ENCODE peak calls at places on chromosomes 1 and 21, in five cellular contexts. T is HL-60, Z is T-cell, W is KG1, J is fibroblast of pulmonary artery. K is an unnamed sample.

GRCh38 chr1:59564192-59564891 is 250.4 kb upstream of the HOOK1 start:
- DNase-seq in J (peak; percentile 31), Z (no peak), T (no peak), W (no peak), K (no peak)

GRCh38 chr1:198179556-198179981 is 22.8 kb downstream of the NEK7 start:
- DNase-seq in T (no peak), W (peak; percentile 54), J (no peak), Z (no peak), K (peak; percentile 61)

GRCh38 chr1:36300526-36300925 is 5.6 kb upstream of the SH3D21 start:
- DNase-seq in Z (no peak), T (no peak), J (no peak), W (no peak), K (peak; percentile 41)

GRCh38 chr21:39461419-39461818 is 9.6 kb downstream of the SH3BGR start:
- DNase-seq in J (no peak), T (no peak), Z (no peak), W (no peak), K (no peak)

GRCh38 chr1:59779949-59780348 is 34.8 kb upstream of the HOOK1 start:
- DNase-seq in J (no peak), T (no peak), W (no peak), Z (no peak), K (no peak)

GRCh38 chr1:92366045-92366405 is 67.2 kb downstream of the RPAP2 start:
- DNase-seq in J (no peak), T (no peak), Z (no peak), W (no peak), K (no peak)

GRCh38 chr1:93735722-93736121 is 54.1 kb upstream of the BCAR3 start:
- DNase-seq in Z (no peak), T (no peak), W (no peak), J (peak; percentile 76), K (peak; percentile 87)

GRCh38 chr1:180291004-180291403 is 60.9 kb downstream of the LHX4 start:
- DNase-seq in J (peak; percentile 47), T (no peak), W (no peak), Z (no peak), K (peak; percentile 51)

GRCh38 chr1:240797050-240797449 is 185.1 kb upstream of the GREM2 start:
- DNase-seq in J (no peak), Z (no peak), W (no peak), T (no peak), K (peak; percentile 58)

GRCh38 chr1:206141996-206142395 is 24.8 kb upstream of the AVPR1B start:
- DNase-seq in Z (no peak), W (no peak), T (no peak), J (no peak), K (no peak)

GRCh38 chr21:27314096-27314495 is 347.2 kb upstream of the ADAMTS5 start:
- DNase-seq in Z (no peak), J (no peak), T (no peak), W (no peak), K (no peak)

GRCh38 chr1:200336111-200336845 is 73.6 kb downstream of the ZNF281 start:
- DNase-seq in T (no peak), Z (no peak), J (peak; percentile 68), W (no peak), K (peak; percentile 76)

GRCh38 chr1:115557715-115558114 is 84.1 kb upstream of the VANGL1 start:
- DNase-seq in J (no peak), W (no peak), T (no peak), Z (no peak), K (no peak)

GRCh38 chr1:234617135-234617985 is 7.4 kb upstream of the IRF2BP2 start:
- DNase-seq in T (no peak), W (peak; percentile 59), Z (no peak), J (peak; percentile 52), K (peak; percentile 51)

GRCh38 chr1:11143907-11144306 is 44.2 kb upstream of the EXOSC10 start:
- DNase-seq in Z (no peak), T (no peak), W (no peak), J (no peak), K (no peak)

GRCh38 chr1:226498690-226499008 is 49.9 kb upstream of the STUM start:
- DNase-seq in J (no peak), W (no peak), T (no peak), Z (no peak), K (no peak)

GRCh38 chr1:69409731-69410456 is 157.8 kb upstream of the LRRC7 start:
- DNase-seq in T (no peak), Z (no peak), J (no peak), W (no peak), K (no peak)

GRCh38 chr1:156517746-156518145 is 17.2 kb upstream of the MEF2D start:
- DNase-seq in T (no peak), W (no peak), J (no peak), Z (no peak), K (no peak)

GRCh38 chr1:30405081-30405480 is 318.3 kb downstream of the MATN1 start:
- DNase-seq in Z (no peak), T (no peak), J (no peak), W (no peak), K (no peak)

GRCh38 chr1:185679220-185679619 is 55.0 kb upstream of the HMCN1 start:
- DNase-seq in T (no peak), Z (no peak), W (no peak), J (peak; percentile 22), K (no peak)

GRCh38 chr1:196306421-196306820 is 301.8 kb downstream of the KCNT2 start:
- DNase-seq in J (no peak), T (no peak), W (no peak), Z (no peak), K (no peak)

GRCh38 chr1:31576743-31577455 is 584 bp downstream of the TINAGL1 start:
- DNase-seq in J (no peak), T (no peak), Z (no peak), W (no peak), K (no peak)

GRCh38 chr1:185813401-185813979 is 79.3 kb downstream of the HMCN1 start:
- DNase-seq in T (no peak), W (no peak), J (peak; percentile 85), Z (no peak), K (peak; percentile 68)

GRCh38 chr1:38235705-38236104 is 189.1 kb upstream of the POU3F1 start:
- DNase-seq in T (no peak), Z (no peak), W (no peak), J (peak; percentile 8), K (peak; percentile 65)

GRCh38 chr21:38993561-38993960 is 187.8 kb downstream of the ETS2 start:
- DNase-seq in Z (no peak), J (peak; percentile 98), T (no peak), W (no peak), K (peak; percentile 91)

GRCh38 chr1:159200759-159201158 is 3.9 kb upstream of the ACKR1 start:
- DNase-seq in Z (no peak), T (no peak), W (no peak), J (no peak), K (no peak)

GRCh38 chr1:226419284-226419683 is 11.4 kb upstream of the PARP1 start:
- DNase-seq in T (no peak), J (no peak), W (no peak), Z (no peak), K (no peak)

GRCh38 chr21:18493420-18493819 is 89.8 kb upstream of the TMPRSS15 start:
- DNase-seq in J (peak; percentile 28), Z (no peak), T (no peak), W (no peak), K (peak; percentile 1)

GRCh38 chr1:211490821-211491415 is 1.0 kb downstream of the RD3 start:
- DNase-seq in W (no peak), Z (no peak), J (no peak), T (no peak), K (no peak)

GRCh38 chr1:230185076-230186001 is 118.3 kb downstream of the GALNT2 start:
- DNase-seq in J (no peak), W (no peak), Z (no peak), T (no peak), K (no peak)

GRCh38 chr1:21313146-21313885 is 23.1 kb upstream of the ECE1 start:
- DNase-seq in W (no peak), J (peak; percentile 48), T (no peak), Z (no peak), K (peak; percentile 40)